ENCODE peak calls at places on chromosomes 7 and 10, in five cellular contexts. Y is OCI-LY7, N is mammary epithelial cell, H is WERI-Rb-1, K is IMR-90. W is an unnamed sample.

GRCh38 chr10:30037620-30038336 is 21.6 kb downstream of the JCAD start:
- DNase-seq in Y (no peak), N (no peak), H (no peak), K (no peak), W (no peak)

GRCh38 chr10:118798186-118798811 is 43.5 kb upstream of the CACUL1 start:
- DNase-seq in Y (no peak), N (peak), H (no peak), K (no peak), W (peak)

GRCh38 chr7:138890467-138890781 is 90.8 kb downstream of the KIAA1549 start:
- DNase-seq in Y (no peak), N (no peak), H (no peak), K (no peak), W (no peak)

GRCh38 chr10:82160291-82160690 is 285.3 kb downstream of the NRG3 start:
- DNase-seq in Y (no peak), N (no peak), H (no peak), K (no peak), W (no peak)

GRCh38 chr7:39924122-39924521 is 25.9 kb upstream of the CDK13 start:
- DNase-seq in Y (no peak), N (no peak), H (no peak), K (no peak), W (no peak)

GRCh38 chr7:41816111-41816510 is 113.2 kb upstream of the INHBA start:
- DNase-seq in Y (no peak), N (no peak), H (no peak), K (no peak), W (no peak)

GRCh38 chr7:105521027-105521730 is 892 bp downstream of the PUS7 start:
- DNase-seq in Y (peak), N (peak), H (peak), K (peak), W (peak)

GRCh38 chr7:55573234-55573504 is 867 bp upstream of the VOPP1 start:
- DNase-seq in Y (no peak), N (no peak), H (no peak), K (no peak), W (no peak)

GRCh38 chr10:21978191-21978862 is 25.2 kb downstream of the DNAJC1 start:
- DNase-seq in Y (no peak), N (peak), H (no peak), K (peak), W (peak)

GRCh38 chr10:492896-493295 is 196.6 kb downstream of the DIP2C start:
- DNase-seq in Y (no peak), N (no peak), H (no peak), K (no peak), W (no peak)

GRCh38 chr10:489335-489734 is 200.1 kb downstream of the DIP2C start:
- DNase-seq in Y (no peak), N (no peak), H (no peak), K (no peak), W (no peak)

GRCh38 chr10:490256-490655 is 199.2 kb downstream of the DIP2C start:
- DNase-seq in Y (no peak), N (no peak), H (no peak), K (peak), W (no peak)

GRCh38 chr10:491667-492424 is 197.6 kb downstream of the DIP2C start:
- DNase-seq in Y (no peak), N (no peak), H (no peak), K (no peak), W (no peak)

GRCh38 chr10:490891-491571 is 198.4 kb downstream of the DIP2C start:
- DNase-seq in Y (no peak), N (no peak), H (no peak), K (peak), W (peak)
- H3K4me3 ChIP-seq in Y (no peak), N (no peak), H (no peak), K (no peak), W (peak)

GRCh38 chr7:100865971-100866720 is 1.0 kb upstream of the TRIP6 start:
- DNase-seq in Y (no peak), N (peak), H (no peak), K (no peak), W (no peak)
- H3K4me3 ChIP-seq in Y (no peak), N (peak), H (no peak), K (no peak), W (no peak)

GRCh38 chr10:73781548-73781878 is 335 bp upstream of the CHCHD1 start:
- DNase-seq in Y (no peak), N (no peak), H (no peak), K (no peak), W (no peak)

GRCh38 chr10:73780966-73781365 is 882 bp upstream of the CHCHD1 start:
- DNase-seq in Y (peak), N (no peak), H (no peak), K (peak), W (peak)

GRCh38 chr10:73781879-73782748 is at the start of gene CHCHD1:
- DNase-seq in Y (peak), N (peak), H (peak), K (peak), W (peak)

GRCh38 chr10:73780301-73780700 is 1.5 kb upstream of the CHCHD1 start:
- DNase-seq in Y (no peak), N (no peak), H (no peak), K (no peak), W (no peak)

GRCh38 chr10:73782749-73783085 is 869 bp downstream of the CHCHD1 start:
- DNase-seq in Y (no peak), N (no peak), H (no peak), K (no peak), W (no peak)
- H3K4me3 ChIP-seq in Y (peak), N (peak), H (peak), K (peak), W (peak)

DNA sequence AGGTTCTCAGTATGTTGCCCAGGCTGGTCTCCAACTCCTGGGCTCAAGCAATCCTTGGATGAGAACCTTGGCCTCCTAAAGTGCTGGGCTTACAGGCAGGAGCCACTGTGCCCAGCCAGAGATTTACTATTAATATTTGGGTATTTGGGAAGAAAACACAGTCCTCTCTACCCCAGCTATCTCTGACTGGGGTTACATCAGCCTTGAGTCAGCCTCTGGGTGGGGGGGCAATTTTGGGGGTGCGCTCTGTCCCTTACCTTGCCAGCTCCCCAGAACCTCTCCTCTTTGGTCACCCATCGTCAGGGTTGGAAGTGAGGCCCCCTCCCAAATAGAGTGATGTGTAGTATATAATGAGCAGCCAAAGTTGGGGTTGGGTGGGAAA is 1.8 kb downstream of the MLXIPL start:
- DNase-seq in Y (no peak), N (no peak), H (no peak), K (no peak), W (no peak)
- H3K4me3 ChIP-seq in Y (no peak), N (no peak), H (no peak), K (no peak), W (peak)

DNA sequence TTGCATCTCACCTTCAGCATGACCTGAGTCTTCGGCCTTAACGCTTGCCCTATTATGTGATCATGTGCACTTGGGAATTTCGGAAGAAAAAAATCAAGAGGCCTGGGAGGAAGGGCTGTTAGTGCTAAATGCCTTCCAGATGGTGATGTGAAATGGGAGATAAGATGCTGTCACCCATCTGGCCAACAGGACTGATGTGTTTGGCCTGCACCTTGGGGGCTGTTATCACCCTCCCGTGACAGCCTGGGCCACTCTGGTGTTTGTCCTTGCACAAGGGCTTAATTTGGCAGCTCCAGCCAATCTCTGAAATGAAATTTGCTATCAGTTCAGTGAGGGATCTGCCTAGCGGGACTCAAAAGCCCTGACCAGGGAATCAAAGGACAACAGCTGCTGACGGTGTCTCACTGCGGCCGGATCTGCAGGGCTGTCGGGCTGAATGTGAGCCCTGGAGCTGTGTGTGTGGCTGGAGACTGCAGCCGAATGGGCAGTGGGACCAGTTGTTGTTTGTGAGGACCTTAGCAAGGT is 131.4 kb upstream of the BTBD16 start:
- DNase-seq in Y (no peak), N (no peak), H (peak), K (no peak), W (no peak)
- H3K4me3 ChIP-seq in Y (no peak), N (no peak), H (no peak), K (no peak), W (no peak)

DNA sequence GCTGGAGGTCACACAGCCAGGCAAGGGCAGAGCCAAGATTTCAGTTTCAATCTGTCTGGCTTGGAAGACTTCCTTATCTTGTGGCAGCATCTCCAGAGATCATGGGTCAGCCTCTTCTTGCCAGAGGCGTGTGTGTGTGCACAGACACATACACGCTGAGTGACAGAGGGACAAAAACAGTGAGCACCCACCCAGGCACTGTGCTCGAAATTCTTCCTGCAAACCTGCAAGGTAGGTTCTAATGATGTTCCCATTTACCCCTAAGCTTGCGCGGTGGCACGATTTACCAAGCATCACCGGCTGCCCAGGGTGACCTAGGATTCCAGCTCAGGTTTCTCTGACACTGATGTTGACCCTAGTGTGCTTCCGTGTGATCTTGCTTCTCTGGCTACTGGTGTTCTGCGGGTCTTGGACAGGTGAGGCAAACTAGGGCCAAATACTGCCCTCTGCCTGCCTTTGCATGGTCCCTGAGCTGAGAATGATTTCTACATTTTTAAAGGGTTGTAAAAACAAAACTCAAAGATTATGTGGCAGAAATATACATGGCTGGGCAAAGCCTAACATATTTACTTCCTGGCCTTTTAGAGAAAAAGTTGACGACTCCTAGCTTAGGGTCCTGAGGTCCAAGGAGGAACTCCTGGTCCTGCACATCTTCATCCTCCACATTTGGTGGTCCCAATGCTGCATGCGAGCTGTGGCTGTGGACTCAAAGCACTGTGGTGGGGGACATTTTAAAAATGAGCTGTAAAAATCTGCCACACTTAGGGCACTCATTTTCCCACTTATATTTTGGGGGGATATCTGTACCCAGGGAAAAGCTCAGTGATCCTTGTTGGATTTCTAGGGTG is 268.5 kb downstream of the RPS24 start:
- DNase-seq in Y (peak), N (no peak), H (peak), K (peak), W (peak)
- H3K4me3 ChIP-seq in Y (peak), N (peak), H (peak), K (no peak), W (peak)

W was measured in adipocyte.